ENCODE peak calls at places on chromosome 3, in nine cellular contexts. O is colonic mucosa, J is WTC11, N is lower leg skin, P is HFFc6, D is foreskin fibroblast, M is dorsolateral prefrontal cortex, F is neural progenitor cell, Z is psoas muscle. A is an unnamed sample.

GRCh38 chr3:110774496-110775265 is 296.9 kb upstream of the NECTIN3 start:
- DNase-seq in F (no peak), J (no peak), N (no peak), M (no peak), P (no peak), O (no peak), Z (no peak), D (peak; percentile 50), A (no peak)

GRCh38 chr3:132721479-132722164 is 587 bp downstream of the NPHP3 start:
- DNase-seq in P (peak; percentile 52), J (peak; percentile 79), M (no peak), F (peak; percentile 88), D (peak; percentile 75), N (peak; percentile 64), Z (peak; percentile 76), O (peak; percentile 63), A (peak; percentile 43)

GRCh38 chr3:61901986-61902385 is 340.6 kb downstream of the PTPRG start:
- DNase-seq in O (no peak), F (no peak), P (no peak), J (no peak), D (no peak), Z (no peak), N (no peak), M (no peak), A (no peak)

GRCh38 chr3:188584162-188584529 is 430.2 kb downstream of the LPP start:
- DNase-seq in M (no peak), D (peak; percentile 77), P (peak; percentile 58), J (no peak), Z (no peak), O (no peak), N (no peak), F (no peak), A (peak; percentile 42)

GRCh38 chr3:118850687-118851086 is 184.0 kb downstream of the IGSF11 start:
- DNase-seq in J (peak; percentile 15), D (no peak), O (no peak), P (no peak), F (peak; percentile 10), Z (no peak), N (no peak), M (no peak), A (no peak)

GRCh38 chr3:39783730-39784129 is 25.7 kb upstream of the MYRIP start:
- DNase-seq in P (no peak), D (no peak), O (no peak), F (no peak), J (no peak), M (no peak), Z (no peak), N (no peak), A (no peak)

GRCh38 chr3:179880868-179881267 is 155.9 kb downstream of the PEX5L start:
- DNase-seq in J (no peak), D (no peak), M (no peak), P (no peak), F (peak; percentile 53), O (no peak), Z (no peak), N (no peak), A (no peak)

GRCh38 chr3:70431906-70432305 is 119.5 kb upstream of the MDFIC2 start:
- DNase-seq in N (no peak), M (no peak), Z (no peak), J (no peak), P (no peak), O (no peak), F (no peak), D (peak; percentile 51), A (no peak)

GRCh38 chr3:191356586-191357439 is 26.5 kb upstream of the UTS2B start:
- DNase-seq in D (peak; percentile 76), F (no peak), N (peak; percentile 34), O (no peak), Z (peak; percentile 34), J (no peak), P (peak; percentile 73), M (no peak), A (peak; percentile 92)

GRCh38 chr3:173913397-173913796 is 515.9 kb downstream of the NLGN1 start:
- DNase-seq in D (peak; percentile 45), M (no peak), P (peak; percentile 58), F (no peak), J (no peak), N (no peak), O (no peak), Z (no peak), A (no peak)

GRCh38 chr3:172751188-172751571 is 654 bp downstream of the ECT2 start:
- DNase-seq in F (peak; percentile 48), Z (no peak), M (no peak), N (no peak), P (peak; percentile 3), D (peak; percentile 54), J (no peak), O (peak; percentile 49), A (no peak)

GRCh38 chr3:47408839-47409229 is 28.0 kb downstream of the PTPN23 start:
- DNase-seq in O (no peak), Z (no peak), D (no peak), N (no peak), J (no peak), M (no peak), F (no peak), P (no peak), A (no peak)

GRCh38 chr3:187823802-187824201 is 78.5 kb upstream of the BCL6 start:
- DNase-seq in Z (no peak), P (no peak), D (no peak), J (no peak), O (no peak), M (no peak), N (no peak), F (no peak), A (no peak)

GRCh38 chr3:189822726-189823125 is 191.5 kb downstream of the TP63 start:
- DNase-seq in J (no peak), N (no peak), D (no peak), F (no peak), M (no peak), Z (no peak), O (no peak), P (no peak), A (no peak)
- TF ChIP-seq CTCF in J (no peak), N (no peak), D (no peak), F (peak; percentile 13), M (no peak), Z (no peak), O (no peak), P (no peak), A (peak; percentile 7)

GRCh38 chr3:162489853-162490252 is 993.2 kb downstream of the OTOL1 start:
- DNase-seq in N (no peak), P (peak; percentile 5), O (no peak), F (peak; percentile 21), J (no peak), M (no peak), Z (no peak), D (peak; percentile 16), A (no peak)
- TF ChIP-seq CTCF in N (no peak), P (peak; percentile 36), O (no peak), F (peak; percentile 36), J (no peak), M (no peak), Z (no peak), D (peak; percentile 15), A (peak; percentile 32)

GRCh38 chr3:194098872-194099183 is 37.1 kb upstream of the HES1 start:
- DNase-seq in D (no peak), O (no peak), P (no peak), M (no peak), N (no peak), Z (no peak), J (no peak), F (no peak), A (no peak)

GRCh38 chr3:194100856-194101390 is 35.0 kb upstream of the HES1 start:
- DNase-seq in P (no peak), Z (no peak), D (no peak), F (no peak), J (no peak), O (no peak), M (no peak), N (no peak), A (no peak)

GRCh38 chr3:194097141-194097880 is 38.6 kb upstream of the HES1 start:
- DNase-seq in D (no peak), J (no peak), F (no peak), M (no peak), Z (no peak), P (no peak), O (no peak), N (no peak), A (no peak)

GRCh38 chr3:194098036-194098871 is 37.7 kb upstream of the HES1 start:
- DNase-seq in Z (no peak), N (no peak), M (no peak), P (no peak), D (no peak), F (peak; percentile 50), J (no peak), O (no peak), A (no peak)

GRCh38 chr3:194099215-194099614 is 36.7 kb upstream of the HES1 start:
- DNase-seq in O (no peak), D (no peak), P (no peak), F (no peak), M (no peak), Z (no peak), N (no peak), J (no peak), A (no peak)
- TF ChIP-seq CTCF in O (no peak), D (no peak), P (no peak), F (no peak), M (no peak), Z (no peak), N (no peak), J (no peak), A (no peak)

GRCh38 chr3:11661052-11661656 is 17.4 kb upstream of the VGLL4 start:
- DNase-seq in O (no peak), Z (no peak), P (no peak), J (no peak), M (no peak), F (no peak), D (no peak), N (no peak), A (no peak)

GRCh38 chr3:11661827-11662226 is 18.1 kb upstream of the VGLL4 start:
- DNase-seq in J (no peak), F (no peak), N (no peak), D (peak; percentile 89), P (peak; percentile 35), M (no peak), O (no peak), Z (no peak), A (no peak)

GRCh38 chr3:11660242-11660641 is 16.5 kb upstream of the VGLL4 start:
- DNase-seq in F (no peak), M (no peak), J (no peak), Z (no peak), N (no peak), P (no peak), D (no peak), O (peak; percentile 50), A (no peak)

GRCh38 chr3:11665331-11665730 is 21.6 kb upstream of the VGLL4 start:
- DNase-seq in M (no peak), Z (no peak), J (no peak), N (no peak), F (no peak), P (no peak), D (no peak), O (no peak), A (no peak)

DNA sequence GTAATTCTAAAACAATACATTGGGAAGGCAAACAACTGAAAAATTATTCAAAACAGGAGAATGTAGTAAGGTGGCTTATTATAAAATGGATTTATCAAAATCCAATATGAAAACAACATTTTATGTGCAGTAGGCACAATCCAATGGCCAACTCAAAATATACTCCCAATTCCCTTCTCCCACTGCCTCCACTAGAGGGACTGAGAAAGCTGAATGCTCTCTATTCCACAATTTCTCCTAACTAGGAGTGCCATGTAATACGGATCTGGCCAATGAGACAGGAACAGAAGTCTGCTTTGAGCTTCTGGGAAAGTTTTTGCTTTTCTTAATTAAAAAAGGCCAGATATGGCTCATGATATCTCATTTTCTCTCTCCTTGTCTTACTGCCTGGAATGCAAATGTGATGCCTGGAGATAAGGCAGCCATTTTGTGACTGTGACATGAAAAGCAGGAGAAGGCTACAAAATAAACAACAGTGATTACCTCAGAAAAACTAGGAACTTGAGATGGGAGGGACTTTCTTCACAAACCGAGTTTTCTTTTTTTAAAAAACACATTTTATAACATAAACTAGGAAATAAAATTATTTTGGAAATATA is 18.8 kb upstream of the VGLL4 start:
- DNase-seq in O (no peak), J (no peak), N (no peak), P (peak; percentile 29), F (no peak), M (no peak), D (peak; percentile 49), Z (no peak), A (no peak)
- TF ChIP-seq CTCF in O (no peak), J (peak; percentile 14), N (no peak), P (peak; percentile 75), F (peak; percentile 35), M (no peak), D (peak; percentile 48), Z (no peak), A (peak; percentile 47)